ENCODE peak calls at places on chromosomes 1 and 21, in four cellular contexts. J is psoas muscle, M is left lung, B is tibial nerve. A is an unnamed sample.

GRCh38 chr1:3787347-3787710 is 9.0 kb downstream of the LRRC47 start:
- DNase-seq in J (no peak), M (no peak), B (no peak), A (no peak)

GRCh38 chr21:31107871-31108270 is 69.6 kb upstream of the KRTAP19-8 start:
- DNase-seq in J (no peak), M (no peak), B (no peak), A (no peak)

GRCh38 chr1:26610781-26611180 is 81.2 kb downstream of the RPS6KA1 start:
- DNase-seq in J (no peak), M (no peak), B (no peak), A (no peak)

GRCh38 chr21:46144464-46145070 is 10.8 kb downstream of the FTCD start:
- DNase-seq in J (peak; percentile 39), M (peak; percentile 24), B (no peak), A (no peak)

GRCh38 chr1:155007253-155007828 is 4.7 kb downstream of the ZBTB7B start:
- DNase-seq in J (peak; percentile 87), M (peak; percentile 84), B (no peak), A (no peak)

GRCh38 chr1:245788269-245788668 is 633.5 kb downstream of the KIF26B start:
- DNase-seq in J (no peak), M (no peak), B (no peak), A (no peak)

GRCh38 chr1:108053291-108054023 is 88.5 kb upstream of the VAV3 start:
- DNase-seq in J (no peak), M (no peak), B (no peak), A (no peak)

GRCh38 chr1:33176887-33177286 is 5.0 kb downstream of the TRIM62 start:
- DNase-seq in J (no peak), M (no peak), B (no peak), A (no peak)

GRCh38 chr21:41350436-41351155 is 11.2 kb upstream of the MX2 start:
- DNase-seq in J (no peak), M (no peak), B (no peak), A (no peak)

GRCh38 chr1:220093361-220094015 is 444 bp upstream of the IARS2 start:
- DNase-seq in J (no peak), M (no peak), B (no peak), A (no peak)

GRCh38 chr1:61428146-61428545 is 296.8 kb downstream of the TM2D1 start:
- DNase-seq in J (no peak), M (no peak), B (no peak), A (no peak)

GRCh38 chr1:93842750-93843500 is 36.1 kb downstream of the DNTTIP2 start:
- DNase-seq in J (no peak), M (no peak), B (no peak), A (no peak)

GRCh38 chr1:102434421-102434820 is 437.7 kb upstream of the OLFM3 start:
- DNase-seq in J (no peak), M (no peak), B (no peak), A (no peak)

GRCh38 chr1:82227696-82228095 is 427.0 kb downstream of the ADGRL2 start:
- DNase-seq in J (no peak), M (no peak), B (peak; percentile 74), A (no peak)

GRCh38 chr1:19903621-19904020 is 19.8 kb downstream of the PLA2G2E start:
- DNase-seq in J (no peak), M (no peak), B (no peak), A (no peak)

GRCh38 chr1:78536427-78536826 is 45.7 kb downstream of the PTGFR start:
- DNase-seq in J (no peak), M (no peak), B (no peak), A (no peak)

GRCh38 chr1:221837886-221838285 is 96.0 kb upstream of the DUSP10 start:
- DNase-seq in J (no peak), M (no peak), B (no peak), A (no peak)

GRCh38 chr21:41605178-41605933 is 97.4 kb upstream of the TMPRSS2 start:
- DNase-seq in J (no peak), M (no peak), B (no peak), A (no peak)

GRCh38 chr1:29823536-29823935 is 587.2 kb downstream of the PTPRU start:
- DNase-seq in J (no peak), M (no peak), B (no peak), A (no peak)

GRCh38 chr1:207565546-207566468 is 69.8 kb downstream of the CR1 start:
- DNase-seq in J (no peak), M (no peak), B (no peak), A (no peak)

GRCh38 chr1:42927274-42927841 is 31.3 kb downstream of the SLC2A1 start:
- DNase-seq in J (no peak), M (no peak), B (no peak), A (no peak)

GRCh38 chr1:205536759-205537361 is 32.4 kb downstream of the CDK18 start:
- DNase-seq in J (peak; percentile 1), M (peak; percentile 67), B (no peak), A (peak; percentile 9)

GRCh38 chr1:205028954-205029353 is 14.1 kb upstream of the CNTN2 start:
- DNase-seq in J (no peak), M (no peak), B (no peak), A (no peak)

GRCh38 chr1:246725191-246725590 is 982 bp downstream of the SCCPDH start:
- DNase-seq in J (no peak), M (no peak), B (no peak), A (no peak)

GRCh38 chr1:241841661-241842060 is 6.3 kb upstream of the EXO1 start:
- DNase-seq in J (no peak), M (no peak), B (no peak), A (no peak)

GRCh38 chr1:156102634-156103511 is 11.6 kb upstream of the LMNA start:
- DNase-seq in J (peak; percentile 60), M (no peak), B (no peak), A (no peak)

GRCh38 chr1:20900056-20900455 is 112.9 kb upstream of the HP1BP3 start:
- DNase-seq in J (no peak), M (no peak), B (no peak), A (no peak)

GRCh38 chr1:241531195-241532172 is 694 bp upstream of the KMO start:
- DNase-seq in J (no peak), M (no peak), B (no peak), A (no peak)

GRCh38 chr1:51946300-51946699 is 44.2 kb downstream of the RAB3B start:
- DNase-seq in J (no peak), M (no peak), B (no peak), A (no peak)

GRCh38 chr21:18411565-18411964 is 8.0 kb upstream of the TMPRSS15 start:
- DNase-seq in J (no peak), M (no peak), B (no peak), A (no peak)

GRCh38 chr1:155026588-155026987 is 7.0 kb downstream of the DCST2 start:
- DNase-seq in J (no peak), M (no peak), B (no peak), A (no peak)

GRCh38 chr1:162639718-162640117 is 7.5 kb downstream of the DDR2 start:
- DNase-seq in J (no peak), M (no peak), B (no peak), A (no peak)

GRCh38 chr1:223189903-223190724 is 47.1 kb upstream of the TLR5 start:
- DNase-seq in J (no peak), M (no peak), B (no peak), A (peak; percentile 30)

GRCh38 chr1:154423303-154423987 is 18.3 kb downstream of the IL6R start:
- DNase-seq in J (peak; percentile 31), M (no peak), B (no peak), A (no peak)

GRCh38 chr1:67043366-67043765 is 10.6 kb downstream of the SLC35D1 start:
- DNase-seq in J (no peak), M (no peak), B (no peak), A (no peak)

GRCh38 chr1:58162952-58163550 is 383.5 kb downstream of the OMA1 start:
- DNase-seq in J (peak; percentile 58), M (no peak), B (peak; percentile 54), A (no peak)

DNA sequence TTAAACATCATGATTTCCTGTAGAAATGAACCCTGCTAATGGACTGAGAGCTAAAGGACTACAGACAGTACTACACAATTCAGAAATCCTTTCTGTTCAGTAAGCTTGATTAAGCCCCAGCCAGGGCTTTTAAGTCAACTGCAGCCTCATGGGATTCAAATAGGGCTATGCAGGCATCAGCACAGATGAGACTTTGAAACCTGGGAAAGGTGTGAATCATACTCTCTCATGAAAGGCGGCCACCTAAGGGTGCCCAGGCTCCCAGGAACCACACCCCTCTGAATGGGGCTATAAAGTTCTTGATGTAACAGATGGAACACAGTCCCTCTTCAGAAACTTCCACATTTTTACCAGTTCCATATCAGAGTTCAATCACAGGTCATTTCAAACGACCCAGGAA is 7.6 kb downstream of the SIPA1L2 start:
- DNase-seq in J (no peak), M (no peak), B (no peak), A (no peak)
- H3K4me1 ChIP-seq in J (peaks cover 16% of the 10 kb centered on the region), M (peaks cover 26% of the 10 kb centered on the region), B (no peaks in the 10 kb centered on the region), A (no peaks in the 10 kb centered on the region)

GRCh38 chr1:202858306-202858705 is 30.6 kb downstream of the RABIF start:
- DNase-seq in J (peak; percentile 82), M (no peak), B (peak; percentile 86), A (no peak)

GRCh38 chr1:202861420-202862121 is 27.4 kb downstream of the RABIF start:
- DNase-seq in J (peak; percentile 95), M (peak; percentile 98), B (peak; percentile 87), A (no peak)

GRCh38 chr1:202862672-202863560 is 26.0 kb downstream of the RABIF start:
- DNase-seq in J (no peak), M (no peak), B (no peak), A (no peak)

GRCh38 chr1:202858789-202859414 is 30.0 kb downstream of the RABIF start:
- DNase-seq in J (peak; percentile 76), M (no peak), B (peak; percentile 29), A (no peak)

GRCh38 chr1:202860744-202861419 is 28.1 kb downstream of the RABIF start:
- DNase-seq in J (peak; percentile 57), M (peak; percentile 89), B (no peak), A (no peak)
- H3K4me3 ChIP-seq in J (peak overlapping the region; percentile 69), M (peak overlapping the region; percentile 79), B (peak overlapping the region; percentile 67), A (peak overlapping the region; percentile 61)

GRCh38 chr1:109704173-109704572 is 7.9 kb upstream of the GSTM5 start:
- DNase-seq in J (no peak), M (no peak), B (no peak), A (no peak)

DNA sequence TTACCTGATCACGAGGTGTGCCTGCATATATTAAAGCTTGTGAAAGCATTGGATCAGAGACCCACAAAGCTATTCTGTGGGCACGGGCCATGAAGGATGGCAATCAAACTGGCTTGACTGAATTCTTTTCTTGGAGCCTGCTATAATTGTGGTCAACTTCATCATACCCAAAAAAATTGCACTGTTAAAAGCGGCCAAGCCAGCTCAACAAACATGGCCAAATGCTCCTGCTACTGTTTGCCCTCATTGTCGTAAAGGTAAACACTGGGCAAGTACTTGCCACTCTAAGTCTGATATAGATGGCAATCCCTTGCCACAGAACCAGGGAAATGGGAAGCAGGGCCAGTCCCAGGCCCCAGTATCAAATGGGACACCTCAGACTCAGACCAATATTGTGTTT is 6.6 kb upstream of the GSTM5 start:
- DNase-seq in J (no peak), M (no peak), B (no peak), A (no peak)
- H3K27ac ChIP-seq in J (no peak overlapping the region), M (no peak overlapping the region), B (no peak overlapping the region), A (no peak overlapping the region)

GRCh38 chr1:2528611-2528965 is 1.5 kb downstream of the HES5 start:
- DNase-seq in J (no peak), M (no peak), B (no peak), A (no peak)
- H3K4me1 ChIP-seq in J (peaks cover 75% of the 10 kb centered on the region), M (peaks cover 36% of the 10 kb centered on the region), B (no peaks in the 10 kb centered on the region), A (peaks cover 46% of the 10 kb centered on the region)